ENCODE peak calls at places on chromosomes 6 and 20, in five cellular contexts. Y is NB4, S is gastrocnemius medialis, H is uterus, N is thyroid gland. E is an unnamed sample.

GRCh38 chr20:50049442-50050026 is 63.4 kb downstream of the UBE2V1 start:
- DNase-seq in Y (no peak), S (no peak), H (no peak), N (peak; percentile 27), E (no peak)

GRCh38 chr6:100472674-100473073 is 8.0 kb upstream of the SIM1 start:
- DNase-seq in Y (no peak), S (no peak), H (no peak), N (no peak), E (no peak)

GRCh38 chr20:1871807-1872455 is 23.3 kb upstream of the SIRPA start:
- DNase-seq in Y (no peak), S (no peak), H (no peak), N (no peak), E (no peak)

GRCh38 chr6:138647006-138647405 is 126.6 kb upstream of the CCDC28A start:
- DNase-seq in Y (no peak), S (no peak), H (no peak), N (no peak), E (no peak)

GRCh38 chr6:142846459-142846831 is 98.5 kb downstream of the HIVEP2 start:
- DNase-seq in Y (no peak), S (no peak), H (no peak), N (no peak), E (no peak)

GRCh38 chr20:26169506-26169905 is 472.9 kb upstream of the ZNF337 start:
- DNase-seq in Y (no peak), S (no peak), H (no peak), N (no peak), E (no peak)

GRCh38 chr6:31359556-31359955 is 2.6 kb upstream of the HLA-B start:
- DNase-seq in Y (no peak), S (no peak), H (no peak), N (no peak), E (no peak)

GRCh38 chr6:89826029-89826528 is 3.6 kb upstream of the CASP8AP2 start:
- DNase-seq in Y (no peak), S (no peak), H (no peak), N (peak; percentile 45), E (no peak)

GRCh38 chr6:134177236-134177635 is 124.8 kb upstream of the SLC2A12 start:
- DNase-seq in Y (no peak), S (no peak), H (no peak), N (no peak), E (no peak)

GRCh38 chr6:52839124-52840055 is 1.2 kb downstream of the GSTA5 start:
- DNase-seq in Y (peak; percentile 55), S (no peak), H (no peak), N (peak; percentile 40), E (peak; percentile 25)

GRCh38 chr6:93624408-93624807 is 205.0 kb upstream of the EPHA7 start:
- DNase-seq in Y (no peak), S (no peak), H (no peak), N (peak; percentile 4), E (no peak)

GRCh38 chr6:160337301-160337700 is 10.9 kb upstream of the SLC22A3 start:
- DNase-seq in Y (no peak), S (no peak), H (no peak), N (no peak), E (no peak)

GRCh38 chr6:109050447-109051102 is 44.1 kb downstream of the SESN1 start:
- DNase-seq in Y (no peak), S (no peak), H (no peak), N (no peak), E (no peak)

GRCh38 chr20:23832775-23833508 is 6.4 kb upstream of the CST2 start:
- DNase-seq in Y (no peak), S (no peak), H (no peak), N (no peak), E (no peak)

GRCh38 chr20:46268131-46268611 is 40.1 kb downstream of the CDH22 start:
- DNase-seq in Y (no peak), S (no peak), H (no peak), N (no peak), E (no peak)

GRCh38 chr6:75934643-75935472 is 137.6 kb downstream of the IMPG1 start:
- DNase-seq in Y (peak; percentile 71), S (peak; percentile 9), H (peak; percentile 37), N (peak; percentile 44), E (no peak)

GRCh38 chr6:47126647-47127339 is 84.7 kb upstream of the ADGRF1 start:
- DNase-seq in Y (no peak), S (no peak), H (no peak), N (peak; percentile 37), E (no peak)

GRCh38 chr20:58175836-58176235 is 52.6 kb downstream of the ANKRD60 start:
- DNase-seq in Y (no peak), S (no peak), H (no peak), N (no peak), E (no peak)

GRCh38 chr6:10276106-10276505 is 138.8 kb downstream of the TFAP2A start:
- DNase-seq in Y (no peak), S (no peak), H (no peak), N (no peak), E (no peak)

GRCh38 chr6:43779864-43780260 is 9.9 kb downstream of the VEGFA start:
- DNase-seq in Y (no peak), S (no peak), H (peak; percentile 77), N (peak; percentile 89), E (peak; percentile 89)

GRCh38 chr6:167898673-167899311 is 72.1 kb downstream of the AFDN start:
- DNase-seq in Y (peak; percentile 37), S (no peak), H (no peak), N (no peak), E (no peak)

GRCh38 chr6:17673543-17674254 is 33.0 kb downstream of the NUP153 start:
- DNase-seq in Y (no peak), S (no peak), H (no peak), N (no peak), E (no peak)

GRCh38 chr6:134372603-134373281 is 54.8 kb upstream of the SGK1 start:
- DNase-seq in Y (peak; percentile 80), S (no peak), H (no peak), N (peak; percentile 6), E (no peak)

GRCh38 chr6:147204060-147204785 is at the start of gene STXBP5:
- DNase-seq in Y (peak; percentile 91), S (peak; percentile 24), H (peak; percentile 51), N (peak; percentile 66), E (no peak)

GRCh38 chr6:93751969-93752368 is 332.6 kb upstream of the EPHA7 start:
- DNase-seq in Y (no peak), S (no peak), H (no peak), N (no peak), E (no peak)

GRCh38 chr20:1171461-1172093 is 13.2 kb downstream of the TMEM74B start:
- DNase-seq in Y (peak; percentile 59), S (no peak), H (no peak), N (no peak), E (no peak)

GRCh38 chr20:41577129-41578009 is 40.8 kb downstream of the CHD6 start:
- DNase-seq in Y (no peak), S (no peak), H (no peak), N (no peak), E (no peak)

GRCh38 chr6:43803783-43804549 is 34.0 kb downstream of the VEGFA start:
- DNase-seq in Y (peak; percentile 65), S (no peak), H (no peak), N (peak; percentile 39), E (no peak)

DNA sequence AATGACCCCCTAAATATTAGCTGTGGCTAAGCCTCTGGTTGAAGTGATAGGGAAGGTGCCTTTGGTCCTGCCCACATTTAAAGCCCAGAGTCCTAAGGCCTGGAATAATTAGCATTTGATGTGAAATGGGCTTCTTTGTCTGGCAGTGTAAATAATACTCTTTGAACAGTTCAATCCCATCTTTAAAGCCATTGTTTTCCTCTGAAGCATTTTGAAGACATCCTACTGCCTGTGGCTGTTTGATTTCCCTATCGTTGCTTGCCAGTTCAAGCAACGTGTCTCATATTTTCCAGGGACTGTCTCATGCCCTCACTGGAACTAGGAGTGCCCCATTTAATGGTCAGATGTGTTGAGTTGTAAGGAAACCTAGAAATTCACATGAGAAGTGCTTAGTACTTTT is 89.3 kb upstream of the BTN3A2 start:
- DNase-seq in Y (no peak), S (no peak), H (no peak), N (no peak), E (no peak)
- TF ChIP-seq POLR2A in Y (no peak), S (no peak), H (no peak), N (no peak), E (no peak)

GRCh38 chr20:10323729-10324128 is 105.1 kb downstream of the SNAP25 start:
- DNase-seq in Y (no peak), S (no peak), H (no peak), N (no peak), E (no peak)
- TF ChIP-seq CTCF in Y (no peak), S (no peak), H (no peak), N (no peak), E (no peak)

DNA sequence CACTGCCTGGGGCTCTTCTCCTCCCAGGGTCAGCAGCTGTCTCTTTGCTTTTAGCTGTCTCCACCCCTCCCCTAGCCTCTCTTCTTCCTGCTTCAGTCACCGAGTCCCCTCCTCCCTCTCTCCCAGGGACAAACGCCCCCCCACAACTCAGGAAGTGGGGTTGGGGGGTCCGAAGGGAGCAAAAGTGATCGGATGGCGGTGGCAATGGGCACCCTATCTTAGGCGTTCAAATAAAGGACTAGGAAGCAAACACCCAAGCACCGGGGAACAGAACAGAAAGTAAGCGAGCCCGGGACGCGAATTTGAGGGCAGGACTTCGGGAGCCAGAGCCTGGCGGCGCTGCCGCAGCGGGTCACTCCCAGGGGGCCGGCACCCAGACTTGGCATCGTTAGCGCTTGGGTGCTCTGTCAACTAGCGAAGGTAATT is 951 bp upstream of the ITPR3 start:
- DNase-seq in Y (peak; percentile 84), S (no peak), H (no peak), N (peak; percentile 85), E (no peak)
- TF ChIP-seq POLR2A in Y (no peak), S (no peak), H (no peak), N (no peak), E (no peak)

GRCh38 chr6:84549912-84550311 is 214.5 kb downstream of the TBX18 start:
- DNase-seq in Y (no peak), S (no peak), H (no peak), N (no peak), E (no peak)
- TF ChIP-seq CTCF in Y (no peak), S (no peak), H (no peak), N (no peak), E (no peak)